ENCODE peak calls at places on chromosome 17, in six cellular contexts. One of them, this sample, is unnamed.
A peak's percentile ranks its signal among the peaks of the same experiment; 100 is the strongest.

GRCh38 chr17:51650202-51650601 is 389.9 kb downstream of the UTP18 start:
- DNase-seq in endothelial cell: no peak
- DNase-seq in tibial nerve: no peak
- DNase-seq in fibroblast of the aortic adventitia: no peak
- DNase-seq in OCI-LY7: no peak
- DNase-seq in GM13977: no peak
- DNase-seq in this sample: no peak

GRCh38 chr17:35254107-35254802 is 11.4 kb downstream of the SLFN5 start:
- DNase-seq in OCI-LY7: no peak
- DNase-seq in GM13977: no peak
- DNase-seq in fibroblast of the aortic adventitia: peak; percentile 99
- DNase-seq in endothelial cell: peak; percentile 18
- DNase-seq in tibial nerve: peak; percentile 92
- DNase-seq in this sample: no peak

GRCh38 chr17:74190154-74190553 is 13.3 kb upstream of the RPL38 start:
- DNase-seq in GM13977: peak; percentile 62
- DNase-seq in OCI-LY7: peak; percentile 68
- DNase-seq in fibroblast of the aortic adventitia: peak; percentile 62
- DNase-seq in endothelial cell: no peak
- DNase-seq in tibial nerve: no peak
- DNase-seq in this sample: no peak

GRCh38 chr17:65293584-65294183 is 156.5 kb downstream of the RGS9 start:
- DNase-seq in GM13977: no peak
- DNase-seq in fibroblast of the aortic adventitia: no peak
- DNase-seq in OCI-LY7: no peak
- DNase-seq in tibial nerve: no peak
- DNase-seq in endothelial cell: no peak
- DNase-seq in this sample: no peak

GRCh38 chr17:4179071-4179470 is 36.1 kb downstream of the CYB5D2 start:
- DNase-seq in endothelial cell: no peak
- DNase-seq in GM13977: no peak
- DNase-seq in fibroblast of the aortic adventitia: no peak
- DNase-seq in tibial nerve: no peak
- DNase-seq in OCI-LY7: no peak
- DNase-seq in this sample: no peak

GRCh38 chr17:65514541-65514940 is 46.9 kb downstream of the AXIN2 start:
- DNase-seq in fibroblast of the aortic adventitia: no peak
- DNase-seq in endothelial cell: no peak
- DNase-seq in GM13977: no peak
- DNase-seq in OCI-LY7: no peak
- DNase-seq in tibial nerve: no peak
- DNase-seq in this sample: no peak

GRCh38 chr17:63528183-63528582 is 5.0 kb downstream of the KCNH6 start:
- DNase-seq in tibial nerve: no peak
- DNase-seq in fibroblast of the aortic adventitia: no peak
- DNase-seq in OCI-LY7: no peak
- DNase-seq in GM13977: no peak
- DNase-seq in endothelial cell: no peak
- DNase-seq in this sample: no peak

GRCh38 chr17:20122236-20122879 is 113.2 kb downstream of the SPECC1 start:
- DNase-seq in tibial nerve: no peak
- DNase-seq in fibroblast of the aortic adventitia: no peak
- DNase-seq in GM13977: no peak
- DNase-seq in OCI-LY7: no peak
- DNase-seq in endothelial cell: no peak
- DNase-seq in this sample: no peak

GRCh38 chr17:17420561-17421269 is 56.1 kb upstream of the MED9 start:
- DNase-seq in endothelial cell: no peak
- DNase-seq in tibial nerve: peak; percentile 93
- DNase-seq in OCI-LY7: no peak
- DNase-seq in GM13977: no peak
- DNase-seq in fibroblast of the aortic adventitia: peak; percentile 79
- DNase-seq in this sample: no peak

GRCh38 chr17:70195091-70195490 is 25.8 kb downstream of the KCNJ2 start:
- DNase-seq in endothelial cell: no peak
- DNase-seq in tibial nerve: no peak
- DNase-seq in OCI-LY7: no peak
- DNase-seq in fibroblast of the aortic adventitia: no peak
- DNase-seq in GM13977: no peak
- DNase-seq in this sample: no peak

DNA sequence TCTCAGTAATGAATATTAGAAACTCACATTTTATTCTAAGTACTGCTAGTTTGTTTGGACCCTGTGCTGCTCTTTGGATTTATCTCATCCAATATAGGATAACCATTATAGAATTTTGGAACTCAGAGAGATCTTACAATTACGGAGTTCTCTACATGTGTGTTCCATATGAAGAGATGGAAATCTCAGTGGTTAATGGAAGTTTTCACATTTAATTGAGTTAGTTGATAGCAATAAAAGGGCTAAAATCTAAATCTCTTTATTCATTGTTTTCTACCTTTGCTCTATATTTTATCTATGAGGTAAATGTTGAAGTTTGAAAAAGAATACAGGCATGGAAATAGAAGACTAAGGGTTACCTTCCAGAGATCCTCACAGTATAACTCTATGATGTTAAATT is 558.0 kb upstream of the KIF2B start:
- DNase-seq in fibroblast of the aortic adventitia: no peak
- DNase-seq in GM13977: no peak
- DNase-seq in tibial nerve: no peak
- DNase-seq in endothelial cell: no peak
- DNase-seq in OCI-LY7: no peak
- DNase-seq in this sample: no peak
- TF ChIP-seq CTCF in fibroblast of the aortic adventitia: no peak
- TF ChIP-seq CTCF in GM13977: no peak
- TF ChIP-seq CTCF in tibial nerve: no peak
- TF ChIP-seq CTCF in endothelial cell: no peak
- TF ChIP-seq CTCF in OCI-LY7: no peak
- TF ChIP-seq CTCF in this sample: no peak

GRCh38 chr17:76626442-76626841 is 17.1 kb downstream of the ST6GALNAC1 start:
- DNase-seq in tibial nerve: no peak
- DNase-seq in endothelial cell: no peak
- DNase-seq in GM13977: no peak
- DNase-seq in OCI-LY7: no peak
- DNase-seq in fibroblast of the aortic adventitia: no peak
- DNase-seq in this sample: no peak
- TF ChIP-seq CTCF in tibial nerve: no peak
- TF ChIP-seq CTCF in endothelial cell: no peak
- TF ChIP-seq CTCF in GM13977: no peak
- TF ChIP-seq CTCF in OCI-LY7: no peak
- TF ChIP-seq CTCF in fibroblast of the aortic adventitia: no peak
- TF ChIP-seq CTCF in this sample: no peak

DNA sequence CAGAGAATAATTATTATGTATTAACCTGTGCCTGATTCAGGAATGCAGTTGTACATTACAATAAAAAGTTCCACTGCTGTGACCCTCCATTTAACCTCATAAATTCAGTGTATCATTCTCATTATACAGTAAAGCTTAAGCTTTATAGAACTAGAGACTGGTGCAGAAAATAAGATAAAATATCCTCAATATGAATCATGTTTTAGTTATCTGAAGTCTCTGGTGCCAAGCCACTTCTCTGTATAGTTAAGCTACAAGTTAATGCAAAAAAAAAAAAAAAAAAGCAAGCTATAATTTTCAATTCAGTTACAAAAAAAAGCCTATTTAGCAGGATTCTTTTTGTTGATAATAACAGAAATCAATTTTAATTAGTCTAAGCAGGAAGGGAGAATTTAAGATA is 22.4 kb upstream of the SMIM36 start:
- DNase-seq in tibial nerve: no peak
- DNase-seq in OCI-LY7: no peak
- DNase-seq in endothelial cell: no peak
- DNase-seq in GM13977: no peak
- DNase-seq in fibroblast of the aortic adventitia: peak; percentile 60
- DNase-seq in this sample: no peak
- TF ChIP-seq CTCF in tibial nerve: no peak
- TF ChIP-seq CTCF in OCI-LY7: no peak
- TF ChIP-seq CTCF in endothelial cell: no peak
- TF ChIP-seq CTCF in GM13977: no peak
- TF ChIP-seq CTCF in fibroblast of the aortic adventitia: no peak
- TF ChIP-seq CTCF in this sample: no peak

DNA sequence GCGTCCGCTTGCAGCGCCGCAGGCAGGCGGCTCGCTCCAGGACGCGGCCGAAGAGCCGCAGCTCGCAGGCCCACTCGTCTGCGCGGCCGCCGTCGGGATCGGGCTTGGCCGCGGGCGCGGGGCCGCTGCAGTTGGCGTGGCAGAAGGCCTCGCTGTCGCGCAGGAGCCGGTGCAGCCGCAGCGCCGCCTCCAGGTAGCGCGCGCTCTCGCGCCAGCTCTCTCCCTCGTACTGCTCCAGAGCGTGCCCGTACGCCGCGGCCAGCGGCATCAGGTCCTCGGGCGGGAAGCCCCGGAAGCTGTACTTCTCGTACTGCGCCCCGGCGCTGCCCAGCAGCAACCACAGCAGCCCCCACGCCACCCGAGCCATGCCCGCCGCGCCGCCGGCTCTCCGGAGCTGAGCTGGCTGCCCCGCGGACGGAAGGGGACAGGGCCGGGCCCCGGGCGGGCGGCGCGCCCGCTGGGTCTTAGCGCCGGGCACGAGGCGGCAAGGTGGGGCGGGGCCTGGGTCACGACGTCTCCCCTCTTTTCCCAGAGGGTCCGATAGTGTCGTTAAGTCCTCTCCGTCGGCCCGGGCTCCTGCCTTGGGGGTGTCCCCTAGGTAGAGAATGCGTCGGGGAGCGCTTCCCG is at the start of gene P3H4:
- DNase-seq in tibial nerve: peak; percentile 58
- DNase-seq in OCI-LY7: peak; percentile 41
- DNase-seq in fibroblast of the aortic adventitia: peak; percentile 74
- DNase-seq in GM13977: peak; percentile 89
- DNase-seq in endothelial cell: peak; percentile 76
- DNase-seq in this sample: peak; percentile 84
- TF ChIP-seq CTCF in tibial nerve: peak; percentile 94
- TF ChIP-seq CTCF in OCI-LY7: peak; percentile 59
- TF ChIP-seq CTCF in fibroblast of the aortic adventitia: peak; percentile 73
- TF ChIP-seq CTCF in GM13977: peak; percentile 74
- TF ChIP-seq CTCF in endothelial cell: peak; percentile 43
- TF ChIP-seq CTCF in this sample: peak; percentile 28

GRCh38 chr17:75587718-75588545 is at the start of gene MYO15B:
- DNase-seq in GM13977: peak; percentile 68
- DNase-seq in OCI-LY7: no peak
- DNase-seq in fibroblast of the aortic adventitia: no peak
- DNase-seq in endothelial cell: peak; percentile 81
- DNase-seq in tibial nerve: peak; percentile 25
- DNase-seq in this sample: peak; percentile 82
- TF ChIP-seq CTCF in GM13977: peak; percentile 7
- TF ChIP-seq CTCF in OCI-LY7: peak; percentile 42
- TF ChIP-seq CTCF in fibroblast of the aortic adventitia: no peak
- TF ChIP-seq CTCF in endothelial cell: no peak
- TF ChIP-seq CTCF in tibial nerve: peak; percentile 63
- TF ChIP-seq CTCF in this sample: no peak

This sample was measured in mesothelial cell of epicardium.